ENCODE peak calls at places on chromosome 21, in four cellular contexts. One of them, this sample, is unnamed. For H3K4me1, the result is how much of the 10 kb centered on the place peaks cover.

GRCh38 chr21:46633561-46633960 is 1.9 kb upstream of the PRMT2 start:
- DNase-seq in upper lobe of right lung: no peak
- DNase-seq in DND-41: no peak
- DNase-seq in uterus: no peak
- DNase-seq in this sample: no peak

GRCh38 chr21:45026833-45027232 is 47.5 kb upstream of the ADARB1 start:
- DNase-seq in DND-41: no peak
- DNase-seq in uterus: no peak
- DNase-seq in upper lobe of right lung: no peak
- DNase-seq in this sample: no peak

GRCh38 chr21:21439761-21440160 is 441.6 kb downstream of the NCAM2 start:
- DNase-seq in uterus: no peak
- DNase-seq in DND-41: no peak
- DNase-seq in upper lobe of right lung: no peak
- DNase-seq in this sample: no peak

GRCh38 chr21:41112740-41113692 is 54.9 kb upstream of the BACE2 start:
- DNase-seq in DND-41: peak
- DNase-seq in upper lobe of right lung: no peak
- DNase-seq in uterus: no peak
- DNase-seq in this sample: no peak

GRCh38 chr21:44425895-44426662 is 29.2 kb upstream of the LRRC3 start:
- DNase-seq in upper lobe of right lung: peak
- DNase-seq in DND-41: no peak
- DNase-seq in uterus: no peak
- DNase-seq in this sample: no peak

GRCh38 chr21:37463083-37463780 is 96.7 kb downstream of the DYRK1A start:
- DNase-seq in upper lobe of right lung: no peak
- DNase-seq in uterus: no peak
- DNase-seq in DND-41: peak
- DNase-seq in this sample: no peak

GRCh38 chr21:37564924-37565529 is 198.5 kb downstream of the DYRK1A start:
- DNase-seq in DND-41: no peak
- DNase-seq in upper lobe of right lung: no peak
- DNase-seq in uterus: no peak
- DNase-seq in this sample: no peak

GRCh38 chr21:45490049-45490731 is 52.0 kb downstream of the SLC19A1 start:
- DNase-seq in uterus: no peak
- DNase-seq in upper lobe of right lung: no peak
- DNase-seq in DND-41: no peak
- DNase-seq in this sample: no peak

GRCh38 chr21:32257952-32258785 is 20.7 kb downstream of the MIS18A start:
- DNase-seq in uterus: peak
- DNase-seq in upper lobe of right lung: no peak
- DNase-seq in DND-41: peak
- DNase-seq in this sample: no peak

GRCh38 chr21:36643374-36644250 is 55.3 kb upstream of the SIM2 start:
- DNase-seq in uterus: no peak
- DNase-seq in DND-41: no peak
- DNase-seq in upper lobe of right lung: no peak
- DNase-seq in this sample: no peak

GRCh38 chr21:44590311-44590721 is 2.0 kb downstream of the KRTAP10-6 start:
- DNase-seq in upper lobe of right lung: peak
- DNase-seq in uterus: no peak
- DNase-seq in DND-41: no peak
- DNase-seq in this sample: no peak

GRCh38 chr21:41016472-41016871 is 151.5 kb upstream of the BACE2 start:
- DNase-seq in upper lobe of right lung: no peak
- DNase-seq in DND-41: no peak
- DNase-seq in uterus: no peak
- DNase-seq in this sample: no peak

GRCh38 chr21:45472445-45473365 is 67.7 kb downstream of the COL18A1 start:
- DNase-seq in upper lobe of right lung: no peak
- DNase-seq in uterus: no peak
- DNase-seq in DND-41: no peak
- DNase-seq in this sample: no peak

GRCh38 chr21:39183272-39184049 is at the start of gene PSMG1:
- DNase-seq in upper lobe of right lung: peak
- DNase-seq in DND-41: peak
- DNase-seq in uterus: peak
- DNase-seq in this sample: peak

GRCh38 chr21:39182484-39183271 is 573 bp downstream of the PSMG1 start:
- DNase-seq in DND-41: no peak
- DNase-seq in uterus: peak
- DNase-seq in upper lobe of right lung: no peak
- DNase-seq in this sample: peak

GRCh38 chr21:39181205-39181818 is 1.9 kb downstream of the PSMG1 start:
- DNase-seq in upper lobe of right lung: no peak
- DNase-seq in DND-41: no peak
- DNase-seq in uterus: no peak
- DNase-seq in this sample: no peak

GRCh38 chr21:39180429-39181019 is 2.7 kb downstream of the PSMG1 start:
- DNase-seq in upper lobe of right lung: no peak
- DNase-seq in uterus: no peak
- DNase-seq in DND-41: no peak
- DNase-seq in this sample: no peak

DNA sequence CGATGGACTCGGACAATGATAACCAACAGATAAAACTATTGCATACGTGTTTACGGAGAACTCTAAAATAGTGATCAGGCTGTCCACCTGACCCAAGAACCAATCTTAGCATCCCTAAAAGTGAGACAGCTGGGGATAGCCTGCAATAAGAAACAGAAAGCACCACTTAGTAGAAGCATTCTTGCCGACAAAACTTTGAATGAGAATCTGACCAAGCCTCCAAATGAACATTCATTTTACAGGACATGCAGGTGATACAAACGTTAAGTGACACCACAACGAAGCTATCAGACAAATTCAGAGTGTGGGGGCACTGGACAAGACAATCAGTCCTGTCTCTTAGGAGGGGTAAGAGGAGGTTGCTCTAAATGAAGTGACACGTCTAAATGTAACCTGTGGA is 1.2 kb downstream of the PSMG1 start:
- DNase-seq in uterus: no peak
- DNase-seq in upper lobe of right lung: no peak
- DNase-seq in DND-41: no peak
- DNase-seq in this sample: no peak
- H3K27ac ChIP-seq in uterus: no peak
- H3K27ac ChIP-seq in upper lobe of right lung: no peak
- H3K27ac ChIP-seq in DND-41: peak
- H3K27ac ChIP-seq in this sample: no peak

DNA sequence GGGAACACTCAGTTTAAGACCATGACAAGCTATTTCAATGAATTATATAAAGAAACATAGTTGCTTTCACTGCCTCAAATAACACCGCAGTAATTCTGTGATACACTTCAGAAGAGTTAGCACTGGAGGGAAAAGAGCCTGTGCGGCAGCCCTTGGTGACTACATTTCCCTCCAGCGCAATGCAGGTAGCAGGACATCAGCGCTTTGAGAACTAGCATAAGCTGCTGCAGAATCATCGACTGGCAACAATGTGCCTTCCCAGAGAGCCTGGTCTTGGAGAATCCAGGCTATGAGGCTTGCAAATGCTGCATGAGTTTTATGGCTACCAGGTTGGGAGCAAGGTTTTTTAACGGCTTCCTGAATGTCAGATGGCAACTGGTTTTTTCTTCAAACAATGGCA is 7.5 kb downstream of the NRIP1 start:
- DNase-seq in uterus: no peak
- DNase-seq in upper lobe of right lung: no peak
- DNase-seq in DND-41: no peak
- DNase-seq in this sample: no peak
- H3K4me1 ChIP-seq in uterus: under half
- H3K4me1 ChIP-seq in upper lobe of right lung: under half
- H3K4me1 ChIP-seq in DND-41: half or more
- H3K4me1 ChIP-seq in this sample: under half

DNA sequence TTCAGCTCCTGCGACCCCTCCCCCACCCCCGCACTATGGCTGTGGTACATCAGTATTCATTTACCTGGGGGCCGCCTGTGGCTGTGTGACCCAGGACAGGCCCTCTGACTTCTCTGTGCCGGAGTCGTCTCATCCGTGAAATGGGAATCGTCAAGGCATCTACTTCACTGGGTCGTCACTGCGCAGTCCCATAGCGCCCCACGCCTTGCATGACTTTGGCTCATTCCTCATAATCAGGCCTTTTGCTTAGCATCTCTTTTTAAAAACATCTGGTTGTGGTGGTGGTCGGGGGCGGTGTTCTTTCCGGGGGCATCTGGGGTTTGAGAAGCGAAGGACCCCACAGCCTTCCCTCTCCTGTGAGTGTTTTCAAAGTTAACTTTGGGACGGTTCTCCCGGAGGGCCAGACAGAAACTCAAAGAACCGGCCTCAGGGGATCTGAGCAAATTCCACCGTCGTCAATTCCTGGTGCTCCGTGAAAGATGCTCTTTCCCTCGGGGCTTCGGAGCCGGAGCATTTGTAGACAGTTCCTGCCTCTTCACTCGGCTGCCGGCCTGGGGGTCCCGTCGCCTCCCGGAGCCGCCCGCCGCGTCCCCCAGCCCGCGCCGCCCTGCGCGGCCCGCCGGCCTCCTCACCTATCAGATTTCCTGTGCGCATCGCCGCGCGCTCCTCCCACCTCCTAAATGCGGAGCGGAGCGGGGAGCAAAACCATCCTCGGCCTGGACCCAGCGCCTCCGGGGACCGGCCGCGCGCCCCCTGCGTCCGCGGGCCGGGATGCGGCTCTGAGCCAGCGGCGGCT is at the start of gene B3GALT5:
- DNase-seq in uterus: no peak
- DNase-seq in upper lobe of right lung: no peak
- DNase-seq in DND-41: no peak
- DNase-seq in this sample: no peak
- H3K27ac ChIP-seq in uterus: no peak
- H3K27ac ChIP-seq in upper lobe of right lung: no peak
- H3K27ac ChIP-seq in DND-41: no peak
- H3K27ac ChIP-seq in this sample: no peak

DNA sequence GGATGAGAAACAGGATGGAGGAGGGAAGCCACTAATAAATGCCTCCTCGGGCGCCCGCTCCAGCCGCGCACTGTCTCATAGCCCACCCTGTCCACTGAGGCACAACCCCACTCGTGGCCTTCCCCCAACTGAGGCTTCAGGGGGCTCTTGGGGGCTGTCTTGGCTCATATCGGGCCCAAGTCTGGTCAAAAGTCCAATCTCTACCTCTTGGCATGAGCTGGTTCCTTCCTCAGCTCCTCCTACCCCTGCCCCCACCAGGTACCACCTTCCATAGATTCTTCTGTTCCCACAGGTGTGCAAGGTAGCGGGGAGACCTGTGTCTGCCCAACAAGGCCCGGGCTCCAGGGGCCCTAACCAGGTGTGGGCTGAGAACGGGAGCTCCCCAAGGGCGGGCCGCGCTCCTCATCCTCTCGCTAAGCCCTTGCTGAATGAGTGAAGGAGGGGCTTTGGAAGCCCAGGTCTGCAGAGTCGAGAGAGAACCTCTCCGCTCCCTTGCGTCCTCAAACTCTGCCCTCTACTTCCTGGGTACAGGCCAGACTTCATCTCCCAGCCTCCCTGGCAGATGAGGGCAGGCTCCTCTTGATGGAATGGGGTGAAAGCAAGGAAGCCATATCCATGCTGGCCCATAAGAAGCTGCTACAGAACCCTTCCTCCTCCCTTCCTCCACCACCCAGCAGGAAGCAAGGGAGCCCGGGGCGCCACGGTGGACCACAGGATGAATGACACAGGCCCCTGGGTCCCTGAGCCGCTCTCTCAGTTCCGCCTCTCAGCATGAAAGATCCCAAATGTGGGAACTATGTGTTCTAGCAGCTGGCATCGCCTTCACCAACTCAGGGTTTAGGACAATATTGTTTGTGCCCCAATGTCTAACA is 74.7 kb downstream of the PSMG1 start:
- DNase-seq in upper lobe of right lung: no peak
- DNase-seq in uterus: no peak
- DNase-seq in DND-41: no peak
- DNase-seq in this sample: no peak
- H3K4me1 ChIP-seq in upper lobe of right lung: under half
- H3K4me1 ChIP-seq in uterus: under half
- H3K4me1 ChIP-seq in DND-41: under half
- H3K4me1 ChIP-seq in this sample: under half

GRCh38 chr21:28723666-28724065 is 269.0 kb downstream of the LTN1 start:
- DNase-seq in DND-41: no peak
- DNase-seq in uterus: no peak
- DNase-seq in upper lobe of right lung: no peak
- DNase-seq in this sample: no peak

GRCh38 chr21:28731700-28732321 is 260.9 kb downstream of the LTN1 start:
- DNase-seq in upper lobe of right lung: no peak
- DNase-seq in DND-41: no peak
- DNase-seq in uterus: no peak
- DNase-seq in this sample: no peak

GRCh38 chr21:28725396-28725795 is 267.3 kb downstream of the LTN1 start:
- DNase-seq in DND-41: no peak
- DNase-seq in upper lobe of right lung: no peak
- DNase-seq in uterus: no peak
- DNase-seq in this sample: no peak

GRCh38 chr21:28729887-28730286 is 262.8 kb downstream of the LTN1 start:
- DNase-seq in uterus: no peak
- DNase-seq in DND-41: no peak
- DNase-seq in upper lobe of right lung: no peak
- DNase-seq in this sample: no peak

DNA sequence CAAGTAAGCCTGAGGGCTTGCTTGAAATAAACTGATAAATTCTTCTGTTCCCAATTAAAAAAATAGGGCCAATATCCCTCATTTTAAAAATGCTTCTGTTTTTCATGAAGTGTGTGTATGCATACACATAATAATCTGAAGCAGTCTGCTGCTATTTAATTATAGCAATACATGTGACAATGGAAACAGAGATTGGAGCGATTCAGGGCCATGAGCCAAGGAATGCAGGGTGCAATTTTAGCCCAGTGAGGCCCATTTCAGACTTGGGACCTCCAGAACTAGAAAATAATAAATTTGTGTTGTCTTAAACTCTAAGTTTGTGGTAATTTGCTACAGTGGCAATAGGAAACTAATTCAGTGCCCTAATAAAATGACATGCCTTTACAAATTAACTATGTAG is 264.9 kb downstream of the LTN1 start:
- DNase-seq in DND-41: no peak
- DNase-seq in upper lobe of right lung: no peak
- DNase-seq in uterus: no peak
- DNase-seq in this sample: no peak
- H3K27ac ChIP-seq in DND-41: no peak
- H3K27ac ChIP-seq in upper lobe of right lung: no peak
- H3K27ac ChIP-seq in uterus: no peak
- H3K27ac ChIP-seq in this sample: no peak

GRCh38 chr21:33973268-33973667 is 57.7 kb upstream of the ATP5PO start:
- DNase-seq in uterus: no peak
- DNase-seq in upper lobe of right lung: no peak
- DNase-seq in DND-41: no peak
- DNase-seq in this sample: no peak
- H3K4me1 ChIP-seq in uterus: under half
- H3K4me1 ChIP-seq in upper lobe of right lung: under half
- H3K4me1 ChIP-seq in DND-41: half or more
- H3K4me1 ChIP-seq in this sample: under half

GRCh38 chr21:34306246-34306645 is 57.6 kb upstream of the KCNE2 start:
- DNase-seq in upper lobe of right lung: no peak
- DNase-seq in uterus: no peak
- DNase-seq in DND-41: no peak
- DNase-seq in this sample: no peak
- H3K27ac ChIP-seq in upper lobe of right lung: no peak
- H3K27ac ChIP-seq in uterus: no peak
- H3K27ac ChIP-seq in DND-41: no peak
- H3K27ac ChIP-seq in this sample: no peak